ENCODE peak calls at places on chromosome 19, in nine cellular contexts. V is CD8-positive, alpha-beta memory T cell; I is ovary; D is CD8-positive, alpha-beta T cell; O is HCT116; N is Peyer's patch; W is endodermal cell; A is stomach; P is heart left ventricle. B is an unnamed sample. For H3K27me3, the result is how much of the 10 kb centered on the place peaks cover.

GRCh38 chr19:33393286-33394005 is 19.9 kb downstream of the CEBPG start:
- DNase-seq in V (peak), I (peak), D (no peak), O (no peak), N (peak), W (peak), A (no peak), P (peak), B (no peak)

GRCh38 chr19:53961523-53962345 is 1.0 kb upstream of the CACNG8 start:
- DNase-seq in V (no peak), I (no peak), D (no peak), O (no peak), N (no peak), W (no peak), A (no peak), P (no peak), B (no peak)

GRCh38 chr19:43152217-43152616 is 34.1 kb downstream of the PSG5 start:
- DNase-seq in V (no peak), I (no peak), D (no peak), O (no peak), N (no peak), W (no peak), A (no peak), P (no peak), B (no peak)

GRCh38 chr19:4896372-4896771 is 6.3 kb downstream of the ARRDC5 start:
- DNase-seq in V (no peak), I (no peak), D (no peak), O (no peak), N (no peak), W (no peak), A (peak), P (no peak), B (no peak)

GRCh38 chr19:44856438-44857083 is 10.5 kb downstream of the NECTIN2 start:
- DNase-seq in V (no peak), I (no peak), D (no peak), O (no peak), N (no peak), W (no peak), A (peak), P (no peak), B (no peak)

GRCh38 chr19:10238172-10238783 is 7.1 kb upstream of the S1PR2 start:
- DNase-seq in V (no peak), I (no peak), D (no peak), O (no peak), N (peak), W (no peak), A (peak), P (peak), B (peak)

GRCh38 chr19:5673752-5674151 is 6.6 kb downstream of the MICOS13 start:
- DNase-seq in V (no peak), I (no peak), D (no peak), O (no peak), N (no peak), W (no peak), A (no peak), P (no peak), B (no peak)

GRCh38 chr19:48629297-48629598 is 7.9 kb downstream of the DBP start:
- DNase-seq in V (no peak), I (no peak), D (no peak), O (no peak), N (no peak), W (no peak), A (no peak), P (no peak), B (no peak)

GRCh38 chr19:2111425-2111824 is 14.7 kb downstream of the IZUMO4 start:
- DNase-seq in V (no peak), I (no peak), D (no peak), O (no peak), N (no peak), W (no peak), A (no peak), P (no peak), B (no peak)

GRCh38 chr19:37412700-37413099 is 41.8 kb downstream of the ZNF527 start:
- DNase-seq in V (no peak), I (no peak), D (no peak), O (no peak), N (no peak), W (no peak), A (no peak), P (no peak), B (no peak)

GRCh38 chr19:35689836-35690235 is 14.5 kb upstream of the ZBTB32 start:
- DNase-seq in V (no peak), I (no peak), D (no peak), O (no peak), N (no peak), W (no peak), A (no peak), P (no peak), B (no peak)

GRCh38 chr19:48991823-48992570 is 1.1 kb downstream of the GYS1 start:
- DNase-seq in V (no peak), I (peak), D (no peak), O (no peak), N (peak), W (peak), A (peak), P (peak), B (no peak)

GRCh38 chr19:38401148-38401547 is 1.7 kb upstream of the FAM98C start:
- DNase-seq in V (no peak), I (no peak), D (no peak), O (no peak), N (no peak), W (no peak), A (no peak), P (no peak), B (no peak)

GRCh38 chr19:1411255-1412191 is 4.1 kb downstream of the DAZAP1 start:
- DNase-seq in V (peak), I (no peak), D (no peak), O (no peak), N (no peak), W (no peak), A (no peak), P (peak), B (no peak)

GRCh38 chr19:459724-460511 is 915 bp downstream of the SHC2 start:
- DNase-seq in V (no peak), I (peak), D (no peak), O (no peak), N (peak), W (peak), A (peak), P (peak), B (no peak)

GRCh38 chr19:23949611-23950010 is 34.9 kb downstream of the ZNF726 start:
- DNase-seq in V (no peak), I (no peak), D (no peak), O (no peak), N (no peak), W (no peak), A (no peak), P (no peak), B (no peak)

GRCh38 chr19:14089412-14089661 is 1.2 kb downstream of the SAMD1 start:
- DNase-seq in V (no peak), I (no peak), D (no peak), O (no peak), N (no peak), W (peak), A (no peak), P (no peak), B (no peak)

GRCh38 chr19:926595-927043 is 784 bp downstream of the ARID3A start:
- DNase-seq in V (no peak), I (peak), D (no peak), O (no peak), N (peak), W (peak), A (peak), P (peak), B (peak)

GRCh38 chr19:5343848-5344247 is 3.2 kb upstream of the PTPRS start:
- DNase-seq in V (no peak), I (no peak), D (no peak), O (no peak), N (no peak), W (no peak), A (no peak), P (no peak), B (no peak)

GRCh38 chr19:388691-389090 is 20.3 kb downstream of the C2CD4C start:
- DNase-seq in V (no peak), I (no peak), D (no peak), O (no peak), N (no peak), W (no peak), A (no peak), P (no peak), B (no peak)

GRCh38 chr19:9968820-9969687 is 32.7 kb upstream of the OLFM2 start:
- DNase-seq in V (no peak), I (no peak), D (no peak), O (no peak), N (no peak), W (no peak), A (no peak), P (no peak), B (no peak)

GRCh38 chr19:40907968-40908735 is 26.1 kb upstream of the CYP2A7 start:
- DNase-seq in V (peak), I (peak), D (peak), O (no peak), N (no peak), W (peak), A (no peak), P (no peak), B (peak)

GRCh38 chr19:13899393-13899792 is 6.5 kb downstream of the BRME1 start:
- DNase-seq in V (no peak), I (no peak), D (no peak), O (no peak), N (no peak), W (no peak), A (no peak), P (no peak), B (no peak)

GRCh38 chr19:2187164-2187563 is 23.4 kb downstream of the DOT1L start:
- DNase-seq in V (no peak), I (no peak), D (no peak), O (no peak), N (no peak), W (no peak), A (no peak), P (no peak), B (no peak)

GRCh38 chr19:48603449-48603848 is 3.1 kb upstream of the SPACA4 start:
- DNase-seq in V (no peak), I (no peak), D (no peak), O (no peak), N (no peak), W (no peak), A (no peak), P (no peak), B (no peak)

GRCh38 chr19:19276386-19276785 is 3.3 kb upstream of the TM6SF2 start:
- DNase-seq in V (no peak), I (no peak), D (no peak), O (no peak), N (no peak), W (no peak), A (no peak), P (no peak), B (no peak)

GRCh38 chr19:11242864-11243797 is 3.7 kb downstream of the ANGPTL8 start:
- DNase-seq in V (peak), I (peak), D (peak), O (peak), N (peak), W (peak), A (peak), P (peak), B (peak)
- H3K4me3 ChIP-seq in V (no peak), I (no peak), D (no peak), O (no peak), N (no peak), W (no peak), A (no peak), P (no peak), B (no peak)

GRCh38 chr19:3227054-3227626 is 2.7 kb downstream of the CELF5 start:
- DNase-seq in V (no peak), I (no peak), D (no peak), O (no peak), N (no peak), W (no peak), A (no peak), P (no peak), B (no peak)

GRCh38 chr19:3220576-3220975 is 3.9 kb upstream of the CELF5 start:
- DNase-seq in V (no peak), I (no peak), D (no peak), O (no peak), N (no peak), W (no peak), A (no peak), P (no peak), B (no peak)

GRCh38 chr19:3225677-3226093 is 1.2 kb downstream of the CELF5 start:
- DNase-seq in V (no peak), I (no peak), D (no peak), O (no peak), N (no peak), W (peak), A (no peak), P (no peak), B (no peak)

GRCh38 chr19:3224346-3225325 is at the start of gene CELF5:
- DNase-seq in V (peak), I (peak), D (peak), O (no peak), N (peak), W (peak), A (peak), P (peak), B (no peak)

GRCh38 chr19:3222709-3223108 is 1.8 kb upstream of the CELF5 start:
- DNase-seq in V (no peak), I (no peak), D (no peak), O (no peak), N (no peak), W (no peak), A (no peak), P (no peak), B (no peak)
- H3K27me3 ChIP-seq in V (under half), I (under half), D (under half), O (under half), N (under half), W (under half), A (under half), P (under half), B (under half)

DNA sequence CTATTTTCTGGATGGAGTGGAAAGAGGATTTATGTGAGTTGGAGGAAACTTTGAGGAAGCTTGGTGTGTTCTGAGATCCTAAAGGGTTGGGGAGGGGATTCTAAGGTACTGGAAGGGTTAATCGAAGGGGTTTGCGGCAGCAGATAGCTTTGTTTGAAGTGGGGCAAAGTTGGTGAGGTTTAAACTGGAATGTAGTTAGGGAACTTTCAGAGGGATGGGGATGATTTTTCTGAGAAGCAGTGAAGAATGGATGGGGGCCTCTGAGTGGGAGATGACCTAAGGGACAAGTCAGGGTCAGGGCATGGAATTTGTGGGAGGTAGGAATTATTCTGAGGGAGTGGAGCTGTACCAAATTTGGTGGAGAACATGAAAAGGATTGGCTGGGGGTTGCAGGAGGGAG is 3.9 kb downstream of the SAE1 start:
- DNase-seq in V (no peak), I (no peak), D (no peak), O (no peak), N (no peak), W (no peak), A (no peak), P (no peak), B (no peak)
- H3K4me3 ChIP-seq in V (no peak), I (no peak), D (no peak), O (no peak), N (no peak), W (peak), A (no peak), P (no peak), B (no peak)

DNA sequence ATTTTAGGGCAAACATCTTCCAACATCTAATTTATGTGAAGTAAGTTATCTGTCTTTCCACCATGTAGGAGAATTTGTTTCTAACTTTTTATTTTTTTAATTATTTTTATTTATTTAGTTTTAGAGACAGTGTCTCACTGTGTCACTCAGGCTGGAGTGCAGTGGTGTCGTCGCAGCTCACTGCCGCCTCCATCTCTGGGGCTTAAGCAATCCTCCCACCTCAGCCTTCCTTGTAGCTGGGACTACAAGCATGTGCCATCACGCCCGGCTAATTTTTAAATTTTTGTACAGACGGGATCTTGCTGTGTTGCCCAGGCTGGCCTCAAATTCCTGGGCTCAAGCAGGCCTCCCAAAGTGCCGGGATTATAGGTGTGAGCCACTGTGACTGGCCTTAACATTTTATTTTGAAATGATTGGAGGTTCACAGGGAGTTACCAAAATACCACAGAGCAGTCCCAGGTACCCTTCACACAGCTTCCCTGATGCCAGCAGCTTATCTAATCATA is 58.8 kb downstream of the CELF5 start:
- DNase-seq in V (no peak), I (no peak), D (no peak), O (no peak), N (no peak), W (no peak), A (no peak), P (no peak), B (no peak)
- H3K27me3 ChIP-seq in V (under half), I (under half), D (under half), O (under half), N (under half), W (under half), A (under half), P (under half), B (under half)

B was measured in GM06990.